ENCODE peak calls at places on chromosomes 12 and 14, in six cellular contexts. D is A549, I is HepG2, R is GM12878, E is K562, Q is NB4. K is an unnamed sample.

GRCh38 chr14:55684956-55685584 is 105.1 kb downstream of the KTN1 start:
- DNase-seq in D (no peak), I (no peak), R (no peak), E (no peak), Q (no peak), K (no peak)

GRCh38 chr12:127599441-127599840 is 667.5 kb upstream of the TMEM132C start:
- DNase-seq in D (no peak), I (no peak), R (no peak), E (no peak), Q (no peak), K (no peak)

GRCh38 chr14:35369701-35370191 is 34.8 kb downstream of the NFKBIA start:
- DNase-seq in D (peak; percentile 67), I (no peak), R (no peak), E (no peak), Q (no peak), K (no peak)

GRCh38 chr12:71948390-71948789 is 9.7 kb downstream of the TPH2 start:
- DNase-seq in D (no peak), I (no peak), R (no peak), E (no peak), Q (no peak), K (no peak)

GRCh38 chr14:52079239-52079956 is 10.5 kb upstream of the NID2 start:
- DNase-seq in D (no peak), I (peak; percentile 71), R (no peak), E (no peak), Q (no peak), K (peak; percentile 20)

GRCh38 chr14:26775765-26776577 is 178.1 kb upstream of the NOVA1 start:
- DNase-seq in D (no peak), I (no peak), R (no peak), E (no peak), Q (no peak), K (peak; percentile 58)

GRCh38 chr12:44812062-44812461 is 64.1 kb downstream of the NELL2 start:
- DNase-seq in D (no peak), I (no peak), R (no peak), E (no peak), Q (peak; percentile 35), K (no peak)

GRCh38 chr12:1878695-1879094 is 39.8 kb downstream of the CACNA2D4 start:
- DNase-seq in D (no peak), I (no peak), R (no peak), E (no peak), Q (no peak), K (no peak)

GRCh38 chr14:63045612-63046320 is 508 bp upstream of the KCNH5 start:
- DNase-seq in D (peak; percentile 21), I (peak; percentile 12), R (no peak), E (no peak), Q (no peak), K (no peak)

GRCh38 chr12:78271546-78271945 is 440.9 kb downstream of the NAV3 start:
- DNase-seq in D (no peak), I (no peak), R (no peak), E (no peak), Q (no peak), K (no peak)

GRCh38 chr14:67733609-67734008 is 31.9 kb downstream of the RDH12 start:
- DNase-seq in D (no peak), I (no peak), R (no peak), E (no peak), Q (no peak), K (no peak)

GRCh38 chr12:31317471-31318397 is 8.2 kb downstream of the SINHCAF start:
- DNase-seq in D (no peak), I (no peak), R (no peak), E (no peak), Q (peak; percentile 32), K (peak; percentile 76)

GRCh38 chr14:76080009-76080408 is 71.7 kb upstream of the GPATCH2L start:
- DNase-seq in D (no peak), I (no peak), R (no peak), E (no peak), Q (no peak), K (no peak)

GRCh38 chr12:162467-163307 is 51.3 kb downstream of the SLC6A12 start:
- DNase-seq in D (no peak), I (no peak), R (no peak), E (no peak), Q (peak; percentile 57), K (no peak)

GRCh38 chr12:116164263-116164817 is 113.2 kb downstream of the MED13L start:
- DNase-seq in D (no peak), I (no peak), R (no peak), E (peak; percentile 27), Q (peak; percentile 44), K (peak; percentile 39)

GRCh38 chr14:33576014-33576413 is 374.9 kb downstream of the EGLN3 start:
- DNase-seq in D (no peak), I (no peak), R (no peak), E (no peak), Q (no peak), K (no peak)

GRCh38 chr14:104698688-104699425 is 9.4 kb downstream of the INF2 start:
- DNase-seq in D (no peak), I (no peak), R (no peak), E (no peak), Q (no peak), K (no peak)
- TF ChIP-seq MYC in D (no peak), I (no peak), R (no peak), E (no peak), Q (no peak), K (no peak)

GRCh38 chr12:58978717-58979116 is 58.4 kb upstream of the LRIG3 start:
- DNase-seq in D (no peak), I (no peak), R (no peak), E (no peak), Q (no peak), K (no peak)
- TF ChIP-seq MYC in D (no peak), I (no peak), R (no peak), E (no peak), Q (no peak), K (no peak)

DNA sequence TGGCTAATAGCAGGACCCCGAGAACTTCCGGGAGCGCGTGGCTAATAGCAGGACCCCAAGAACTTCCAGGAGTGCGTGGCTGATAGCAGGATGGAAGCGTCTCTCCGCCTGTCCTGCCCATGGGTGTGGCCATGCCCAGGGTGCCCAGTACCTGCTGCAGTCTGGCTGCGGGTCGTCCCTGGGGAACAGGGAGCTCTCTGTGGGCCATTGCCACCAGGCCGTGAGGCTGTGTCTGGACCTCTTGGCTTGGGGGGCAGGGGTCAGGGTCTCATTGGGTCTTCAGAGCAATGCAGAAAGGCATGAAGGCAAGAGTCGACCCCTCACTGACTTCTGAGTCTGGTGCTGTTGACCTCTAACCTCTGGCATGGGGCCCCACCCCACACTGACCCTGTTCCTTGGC is 35.4 kb downstream of the PACS2 start:
- DNase-seq in D (no peak), I (no peak), R (no peak), E (no peak), Q (no peak), K (no peak)
- TF ChIP-seq MYC in D (no peak), I (no peak), R (no peak), E (no peak), Q (no peak), K (no peak)

GRCh38 chr14:61812347-61813100 is 50.3 kb downstream of the SNAPC1 start:
- DNase-seq in D (no peak), I (no peak), R (no peak), E (no peak), Q (no peak), K (peak; percentile 29)
- TF ChIP-seq MYC in D (no peak), I (no peak), R (no peak), E (no peak), Q (no peak), K (no peak)

GRCh38 chr12:98137278-98137677 is 378.1 kb upstream of the TMPO start:
- DNase-seq in D (no peak), I (no peak), R (no peak), E (no peak), Q (no peak), K (no peak)
- TF ChIP-seq MYC in D (no peak), I (no peak), R (no peak), E (no peak), Q (no peak), K (no peak)

DNA sequence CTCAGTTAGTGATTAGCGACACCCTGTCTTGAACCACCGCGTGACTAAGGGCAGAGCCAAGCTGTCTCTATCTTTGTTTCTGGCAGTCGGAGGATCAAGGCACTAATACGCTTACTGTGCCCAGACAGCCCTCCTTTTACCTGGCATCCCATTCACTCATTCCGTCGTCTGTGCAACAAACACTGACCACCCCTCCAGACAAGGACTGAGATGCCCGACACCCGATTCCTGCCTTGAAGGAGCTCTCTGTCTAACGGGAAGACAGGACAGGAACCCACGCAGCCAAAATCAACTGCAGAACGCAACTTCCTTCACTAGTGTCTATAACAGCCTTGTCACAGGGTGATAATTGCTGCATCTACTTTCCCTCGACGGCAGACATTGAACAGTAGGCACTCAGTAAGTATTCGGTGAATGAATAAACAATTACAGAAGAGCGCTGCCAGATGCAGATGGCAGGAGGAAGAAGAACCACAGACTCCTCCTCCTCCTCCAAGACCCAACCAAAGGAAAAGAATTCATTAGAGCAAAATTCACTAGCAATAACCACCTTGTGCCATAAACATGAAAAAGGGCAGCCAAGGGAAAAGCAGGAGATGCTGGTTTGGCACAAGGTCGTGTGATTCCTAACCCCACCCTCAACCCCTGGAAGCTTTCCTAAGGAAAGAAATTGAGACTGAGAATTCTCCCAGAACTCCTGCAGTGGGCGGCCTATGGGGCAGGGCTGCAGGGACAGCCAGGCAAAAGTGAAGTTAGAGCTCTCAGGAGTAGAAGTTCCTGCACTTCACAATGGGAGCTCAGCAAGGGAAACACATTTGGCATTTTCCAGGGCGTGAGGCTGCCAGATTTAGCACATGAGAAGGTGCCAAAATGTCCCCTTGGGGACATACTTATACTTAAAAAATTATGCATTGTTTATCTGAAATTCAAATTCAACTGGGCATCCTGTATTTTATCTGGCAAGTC is 186.6 kb upstream of the DIO3 start:
- DNase-seq in D (no peak), I (no peak), R (no peak), E (no peak), Q (no peak), K (no peak)
- TF ChIP-seq MYC in D (no peak), I (no peak), R (no peak), E (no peak), Q (no peak), K (no peak)